ENCODE peak calls at places on chromosomes 6 and 20, in ten cellular contexts. One of them, this sample, is unnamed.

GRCh38 chr6:157989541-157990289 is 8.1 kb downstream of the SYNJ2 start:
- ATAC-seq in naive thymus-derived CD4-positive, alpha-beta T cell: peak
- ATAC-seq in effector memory CD8-positive, alpha-beta T cell: no peak
- ATAC-seq in activated CD8-positive, alpha-beta memory T cell treated with anti-CD3 and anti-CD28 coated beads, Interleukin-2, amount 10 ng/mL, durations not matched to agents 7 days and 5 days: no peak
- ATAC-seq in right cardiac atrium: peak
- ATAC-seq in T-helper 17 cell: no peak
- ATAC-seq in CD8-positive, alpha-beta T cell: peak
- ATAC-seq in pancreas: peak
- ATAC-seq in IMR-90: peak
- ATAC-seq in stimulated activated naive CD8-positive, alpha-beta T cell treated with anti-CD3 and anti-CD28 coated beads, Interleukin-15, Interleukin-2, amounts not matched to agents 100 U/mL and 50 U/mL, for 24 hours: no peak
- ATAC-seq in this sample: no peak

GRCh38 chr20:2930538-2930937 is 57.3 kb downstream of the PTPRA start:
- ATAC-seq in T-helper 17 cell: no peak
- ATAC-seq in activated CD8-positive, alpha-beta memory T cell treated with anti-CD3 and anti-CD28 coated beads, Interleukin-2, amount 10 ng/mL, durations not matched to agents 7 days and 5 days: no peak
- ATAC-seq in effector memory CD8-positive, alpha-beta T cell: no peak
- ATAC-seq in IMR-90: no peak
- ATAC-seq in naive thymus-derived CD4-positive, alpha-beta T cell: no peak
- ATAC-seq in pancreas: no peak
- ATAC-seq in stimulated activated naive CD8-positive, alpha-beta T cell treated with anti-CD3 and anti-CD28 coated beads, Interleukin-15, Interleukin-2, amounts not matched to agents 100 U/mL and 50 U/mL, for 24 hours: no peak
- ATAC-seq in right cardiac atrium: no peak
- ATAC-seq in CD8-positive, alpha-beta T cell: no peak
- ATAC-seq in this sample: no peak

GRCh38 chr6:146999766-147000165 is 204.5 kb upstream of the STXBP5 start:
- ATAC-seq in stimulated activated naive CD8-positive, alpha-beta T cell treated with anti-CD3 and anti-CD28 coated beads, Interleukin-15, Interleukin-2, amounts not matched to agents 100 U/mL and 50 U/mL, for 24 hours: no peak
- ATAC-seq in IMR-90: no peak
- ATAC-seq in right cardiac atrium: no peak
- ATAC-seq in naive thymus-derived CD4-positive, alpha-beta T cell: no peak
- ATAC-seq in effector memory CD8-positive, alpha-beta T cell: no peak
- ATAC-seq in activated CD8-positive, alpha-beta memory T cell treated with anti-CD3 and anti-CD28 coated beads, Interleukin-2, amount 10 ng/mL, durations not matched to agents 7 days and 5 days: no peak
- ATAC-seq in CD8-positive, alpha-beta T cell: no peak
- ATAC-seq in pancreas: no peak
- ATAC-seq in T-helper 17 cell: no peak
- ATAC-seq in this sample: no peak

GRCh38 chr6:169564453-169565240 is 137.2 kb downstream of the WDR27 start:
- ATAC-seq in naive thymus-derived CD4-positive, alpha-beta T cell: no peak
- ATAC-seq in activated CD8-positive, alpha-beta memory T cell treated with anti-CD3 and anti-CD28 coated beads, Interleukin-2, amount 10 ng/mL, durations not matched to agents 7 days and 5 days: no peak
- ATAC-seq in T-helper 17 cell: no peak
- ATAC-seq in effector memory CD8-positive, alpha-beta T cell: no peak
- ATAC-seq in CD8-positive, alpha-beta T cell: no peak
- ATAC-seq in stimulated activated naive CD8-positive, alpha-beta T cell treated with anti-CD3 and anti-CD28 coated beads, Interleukin-15, Interleukin-2, amounts not matched to agents 100 U/mL and 50 U/mL, for 24 hours: no peak
- ATAC-seq in right cardiac atrium: peak
- ATAC-seq in pancreas: no peak
- ATAC-seq in IMR-90: no peak
- ATAC-seq in this sample: no peak

GRCh38 chr6:90403489-90404381 is 107.1 kb upstream of the BACH2 start:
- ATAC-seq in activated CD8-positive, alpha-beta memory T cell treated with anti-CD3 and anti-CD28 coated beads, Interleukin-2, amount 10 ng/mL, durations not matched to agents 7 days and 5 days: no peak
- ATAC-seq in IMR-90: peak
- ATAC-seq in naive thymus-derived CD4-positive, alpha-beta T cell: no peak
- ATAC-seq in stimulated activated naive CD8-positive, alpha-beta T cell treated with anti-CD3 and anti-CD28 coated beads, Interleukin-15, Interleukin-2, amounts not matched to agents 100 U/mL and 50 U/mL, for 24 hours: no peak
- ATAC-seq in T-helper 17 cell: no peak
- ATAC-seq in right cardiac atrium: peak
- ATAC-seq in effector memory CD8-positive, alpha-beta T cell: no peak
- ATAC-seq in CD8-positive, alpha-beta T cell: no peak
- ATAC-seq in pancreas: no peak
- ATAC-seq in this sample: no peak

GRCh38 chr6:43120938-43121913 is 45.1 kb downstream of the PTK7 start:
- ATAC-seq in activated CD8-positive, alpha-beta memory T cell treated with anti-CD3 and anti-CD28 coated beads, Interleukin-2, amount 10 ng/mL, durations not matched to agents 7 days and 5 days: no peak
- ATAC-seq in stimulated activated naive CD8-positive, alpha-beta T cell treated with anti-CD3 and anti-CD28 coated beads, Interleukin-15, Interleukin-2, amounts not matched to agents 100 U/mL and 50 U/mL, for 24 hours: no peak
- ATAC-seq in naive thymus-derived CD4-positive, alpha-beta T cell: no peak
- ATAC-seq in IMR-90: peak
- ATAC-seq in CD8-positive, alpha-beta T cell: no peak
- ATAC-seq in effector memory CD8-positive, alpha-beta T cell: no peak
- ATAC-seq in right cardiac atrium: peak
- ATAC-seq in T-helper 17 cell: no peak
- ATAC-seq in pancreas: no peak
- ATAC-seq in this sample: no peak

GRCh38 chr20:1376453-1377270 is 16.2 kb downstream of the FKBP1A start:
- ATAC-seq in pancreas: no peak
- ATAC-seq in stimulated activated naive CD8-positive, alpha-beta T cell treated with anti-CD3 and anti-CD28 coated beads, Interleukin-15, Interleukin-2, amounts not matched to agents 100 U/mL and 50 U/mL, for 24 hours: no peak
- ATAC-seq in CD8-positive, alpha-beta T cell: no peak
- ATAC-seq in IMR-90: no peak
- ATAC-seq in activated CD8-positive, alpha-beta memory T cell treated with anti-CD3 and anti-CD28 coated beads, Interleukin-2, amount 10 ng/mL, durations not matched to agents 7 days and 5 days: no peak
- ATAC-seq in right cardiac atrium: no peak
- ATAC-seq in naive thymus-derived CD4-positive, alpha-beta T cell: peak
- ATAC-seq in effector memory CD8-positive, alpha-beta T cell: no peak
- ATAC-seq in T-helper 17 cell: peak
- ATAC-seq in this sample: peak

GRCh38 chr6:48670546-48670945 is 559.5 kb upstream of the PTCHD4 start:
- ATAC-seq in pancreas: no peak
- ATAC-seq in stimulated activated naive CD8-positive, alpha-beta T cell treated with anti-CD3 and anti-CD28 coated beads, Interleukin-15, Interleukin-2, amounts not matched to agents 100 U/mL and 50 U/mL, for 24 hours: no peak
- ATAC-seq in effector memory CD8-positive, alpha-beta T cell: no peak
- ATAC-seq in naive thymus-derived CD4-positive, alpha-beta T cell: no peak
- ATAC-seq in CD8-positive, alpha-beta T cell: no peak
- ATAC-seq in T-helper 17 cell: no peak
- ATAC-seq in activated CD8-positive, alpha-beta memory T cell treated with anti-CD3 and anti-CD28 coated beads, Interleukin-2, amount 10 ng/mL, durations not matched to agents 7 days and 5 days: no peak
- ATAC-seq in IMR-90: no peak
- ATAC-seq in right cardiac atrium: no peak
- ATAC-seq in this sample: no peak

GRCh38 chr6:148440877-148441453 is 98.3 kb downstream of the SASH1 start:
- ATAC-seq in pancreas: peak
- ATAC-seq in T-helper 17 cell: no peak
- ATAC-seq in naive thymus-derived CD4-positive, alpha-beta T cell: no peak
- ATAC-seq in stimulated activated naive CD8-positive, alpha-beta T cell treated with anti-CD3 and anti-CD28 coated beads, Interleukin-15, Interleukin-2, amounts not matched to agents 100 U/mL and 50 U/mL, for 24 hours: no peak
- ATAC-seq in CD8-positive, alpha-beta T cell: no peak
- ATAC-seq in effector memory CD8-positive, alpha-beta T cell: no peak
- ATAC-seq in activated CD8-positive, alpha-beta memory T cell treated with anti-CD3 and anti-CD28 coated beads, Interleukin-2, amount 10 ng/mL, durations not matched to agents 7 days and 5 days: no peak
- ATAC-seq in IMR-90: peak
- ATAC-seq in right cardiac atrium: peak
- ATAC-seq in this sample: no peak

GRCh38 chr6:41409489-41409888 is 74.1 kb downstream of the NCR2 start:
- ATAC-seq in T-helper 17 cell: no peak
- ATAC-seq in CD8-positive, alpha-beta T cell: no peak
- ATAC-seq in naive thymus-derived CD4-positive, alpha-beta T cell: no peak
- ATAC-seq in IMR-90: no peak
- ATAC-seq in activated CD8-positive, alpha-beta memory T cell treated with anti-CD3 and anti-CD28 coated beads, Interleukin-2, amount 10 ng/mL, durations not matched to agents 7 days and 5 days: no peak
- ATAC-seq in right cardiac atrium: no peak
- ATAC-seq in pancreas: no peak
- ATAC-seq in effector memory CD8-positive, alpha-beta T cell: no peak
- ATAC-seq in stimulated activated naive CD8-positive, alpha-beta T cell treated with anti-CD3 and anti-CD28 coated beads, Interleukin-15, Interleukin-2, amounts not matched to agents 100 U/mL and 50 U/mL, for 24 hours: no peak
- ATAC-seq in this sample: no peak

GRCh38 chr6:139277161-139277560 is 14.6 kb downstream of the TXLNB start:
- ATAC-seq in activated CD8-positive, alpha-beta memory T cell treated with anti-CD3 and anti-CD28 coated beads, Interleukin-2, amount 10 ng/mL, durations not matched to agents 7 days and 5 days: no peak
- ATAC-seq in IMR-90: no peak
- ATAC-seq in stimulated activated naive CD8-positive, alpha-beta T cell treated with anti-CD3 and anti-CD28 coated beads, Interleukin-15, Interleukin-2, amounts not matched to agents 100 U/mL and 50 U/mL, for 24 hours: no peak
- ATAC-seq in effector memory CD8-positive, alpha-beta T cell: no peak
- ATAC-seq in right cardiac atrium: no peak
- ATAC-seq in naive thymus-derived CD4-positive, alpha-beta T cell: no peak
- ATAC-seq in CD8-positive, alpha-beta T cell: no peak
- ATAC-seq in pancreas: no peak
- ATAC-seq in T-helper 17 cell: no peak
- ATAC-seq in this sample: no peak

GRCh38 chr20:47217482-47218446 is 138.7 kb downstream of the ZMYND8 start:
- ATAC-seq in T-helper 17 cell: no peak
- ATAC-seq in naive thymus-derived CD4-positive, alpha-beta T cell: no peak
- ATAC-seq in activated CD8-positive, alpha-beta memory T cell treated with anti-CD3 and anti-CD28 coated beads, Interleukin-2, amount 10 ng/mL, durations not matched to agents 7 days and 5 days: no peak
- ATAC-seq in right cardiac atrium: no peak
- ATAC-seq in CD8-positive, alpha-beta T cell: no peak
- ATAC-seq in IMR-90: no peak
- ATAC-seq in stimulated activated naive CD8-positive, alpha-beta T cell treated with anti-CD3 and anti-CD28 coated beads, Interleukin-15, Interleukin-2, amounts not matched to agents 100 U/mL and 50 U/mL, for 24 hours: no peak
- ATAC-seq in effector memory CD8-positive, alpha-beta T cell: no peak
- ATAC-seq in pancreas: no peak
- ATAC-seq in this sample: no peak

GRCh38 chr6:50589751-50590470 is 123.4 kb upstream of the TFAP2D start:
- ATAC-seq in right cardiac atrium: no peak
- ATAC-seq in activated CD8-positive, alpha-beta memory T cell treated with anti-CD3 and anti-CD28 coated beads, Interleukin-2, amount 10 ng/mL, durations not matched to agents 7 days and 5 days: no peak
- ATAC-seq in IMR-90: no peak
- ATAC-seq in T-helper 17 cell: no peak
- ATAC-seq in CD8-positive, alpha-beta T cell: no peak
- ATAC-seq in naive thymus-derived CD4-positive, alpha-beta T cell: no peak
- ATAC-seq in pancreas: no peak
- ATAC-seq in effector memory CD8-positive, alpha-beta T cell: no peak
- ATAC-seq in stimulated activated naive CD8-positive, alpha-beta T cell treated with anti-CD3 and anti-CD28 coated beads, Interleukin-15, Interleukin-2, amounts not matched to agents 100 U/mL and 50 U/mL, for 24 hours: no peak
- ATAC-seq in this sample: no peak

GRCh38 chr6:80639243-80639642 is 532.8 kb downstream of the BCKDHB start:
- ATAC-seq in stimulated activated naive CD8-positive, alpha-beta T cell treated with anti-CD3 and anti-CD28 coated beads, Interleukin-15, Interleukin-2, amounts not matched to agents 100 U/mL and 50 U/mL, for 24 hours: no peak
- ATAC-seq in effector memory CD8-positive, alpha-beta T cell: no peak
- ATAC-seq in pancreas: no peak
- ATAC-seq in T-helper 17 cell: no peak
- ATAC-seq in naive thymus-derived CD4-positive, alpha-beta T cell: no peak
- ATAC-seq in activated CD8-positive, alpha-beta memory T cell treated with anti-CD3 and anti-CD28 coated beads, Interleukin-2, amount 10 ng/mL, durations not matched to agents 7 days and 5 days: no peak
- ATAC-seq in right cardiac atrium: no peak
- ATAC-seq in IMR-90: no peak
- ATAC-seq in CD8-positive, alpha-beta T cell: no peak
- ATAC-seq in this sample: no peak

GRCh38 chr6:20319520-20320357 is 81.9 kb upstream of the E2F3 start:
- ATAC-seq in right cardiac atrium: peak
- ATAC-seq in T-helper 17 cell: peak
- ATAC-seq in activated CD8-positive, alpha-beta memory T cell treated with anti-CD3 and anti-CD28 coated beads, Interleukin-2, amount 10 ng/mL, durations not matched to agents 7 days and 5 days: peak
- ATAC-seq in CD8-positive, alpha-beta T cell: peak
- ATAC-seq in naive thymus-derived CD4-positive, alpha-beta T cell: peak
- ATAC-seq in pancreas: no peak
- ATAC-seq in stimulated activated naive CD8-positive, alpha-beta T cell treated with anti-CD3 and anti-CD28 coated beads, Interleukin-15, Interleukin-2, amounts not matched to agents 100 U/mL and 50 U/mL, for 24 hours: peak
- ATAC-seq in IMR-90: no peak
- ATAC-seq in effector memory CD8-positive, alpha-beta T cell: peak
- ATAC-seq in this sample: peak

GRCh38 chr6:84392292-84392691 is 164.8 kb upstream of the CEP162 start:
- ATAC-seq in CD8-positive, alpha-beta T cell: no peak
- ATAC-seq in activated CD8-positive, alpha-beta memory T cell treated with anti-CD3 and anti-CD28 coated beads, Interleukin-2, amount 10 ng/mL, durations not matched to agents 7 days and 5 days: no peak
- ATAC-seq in IMR-90: no peak
- ATAC-seq in right cardiac atrium: no peak
- ATAC-seq in pancreas: no peak
- ATAC-seq in T-helper 17 cell: no peak
- ATAC-seq in effector memory CD8-positive, alpha-beta T cell: no peak
- ATAC-seq in stimulated activated naive CD8-positive, alpha-beta T cell treated with anti-CD3 and anti-CD28 coated beads, Interleukin-15, Interleukin-2, amounts not matched to agents 100 U/mL and 50 U/mL, for 24 hours: no peak
- ATAC-seq in naive thymus-derived CD4-positive, alpha-beta T cell: no peak
- ATAC-seq in this sample: no peak

GRCh38 chr20:10337291-10337690 is 96.7 kb downstream of the MKKS start:
- ATAC-seq in pancreas: no peak
- ATAC-seq in T-helper 17 cell: no peak
- ATAC-seq in IMR-90: no peak
- ATAC-seq in naive thymus-derived CD4-positive, alpha-beta T cell: no peak
- ATAC-seq in CD8-positive, alpha-beta T cell: no peak
- ATAC-seq in stimulated activated naive CD8-positive, alpha-beta T cell treated with anti-CD3 and anti-CD28 coated beads, Interleukin-15, Interleukin-2, amounts not matched to agents 100 U/mL and 50 U/mL, for 24 hours: no peak
- ATAC-seq in effector memory CD8-positive, alpha-beta T cell: no peak
- ATAC-seq in activated CD8-positive, alpha-beta memory T cell treated with anti-CD3 and anti-CD28 coated beads, Interleukin-2, amount 10 ng/mL, durations not matched to agents 7 days and 5 days: no peak
- ATAC-seq in right cardiac atrium: no peak
- ATAC-seq in this sample: no peak

GRCh38 chr6:154550778-154551177 is 40.3 kb upstream of the CNKSR3 start:
- ATAC-seq in right cardiac atrium: no peak
- ATAC-seq in T-helper 17 cell: no peak
- ATAC-seq in effector memory CD8-positive, alpha-beta T cell: no peak
- ATAC-seq in pancreas: no peak
- ATAC-seq in naive thymus-derived CD4-positive, alpha-beta T cell: no peak
- ATAC-seq in activated CD8-positive, alpha-beta memory T cell treated with anti-CD3 and anti-CD28 coated beads, Interleukin-2, amount 10 ng/mL, durations not matched to agents 7 days and 5 days: no peak
- ATAC-seq in IMR-90: no peak
- ATAC-seq in stimulated activated naive CD8-positive, alpha-beta T cell treated with anti-CD3 and anti-CD28 coated beads, Interleukin-15, Interleukin-2, amounts not matched to agents 100 U/mL and 50 U/mL, for 24 hours: no peak
- ATAC-seq in CD8-positive, alpha-beta T cell: no peak
- ATAC-seq in this sample: no peak

GRCh38 chr20:31738729-31739549 is at the start of gene TPX2:
- ATAC-seq in right cardiac atrium: peak
- ATAC-seq in CD8-positive, alpha-beta T cell: peak
- ATAC-seq in stimulated activated naive CD8-positive, alpha-beta T cell treated with anti-CD3 and anti-CD28 coated beads, Interleukin-15, Interleukin-2, amounts not matched to agents 100 U/mL and 50 U/mL, for 24 hours: peak
- ATAC-seq in T-helper 17 cell: peak
- ATAC-seq in IMR-90: peak
- ATAC-seq in pancreas: peak
- ATAC-seq in activated CD8-positive, alpha-beta memory T cell treated with anti-CD3 and anti-CD28 coated beads, Interleukin-2, amount 10 ng/mL, durations not matched to agents 7 days and 5 days: peak
- ATAC-seq in effector memory CD8-positive, alpha-beta T cell: peak
- ATAC-seq in naive thymus-derived CD4-positive, alpha-beta T cell: peak
- ATAC-seq in this sample: peak

GRCh38 chr6:47098570-47098993 is 56.5 kb upstream of the ADGRF1 start:
- ATAC-seq in right cardiac atrium: peak
- ATAC-seq in effector memory CD8-positive, alpha-beta T cell: no peak
- ATAC-seq in T-helper 17 cell: no peak
- ATAC-seq in pancreas: no peak
- ATAC-seq in IMR-90: peak
- ATAC-seq in CD8-positive, alpha-beta T cell: no peak
- ATAC-seq in stimulated activated naive CD8-positive, alpha-beta T cell treated with anti-CD3 and anti-CD28 coated beads, Interleukin-15, Interleukin-2, amounts not matched to agents 100 U/mL and 50 U/mL, for 24 hours: no peak
- ATAC-seq in naive thymus-derived CD4-positive, alpha-beta T cell: no peak
- ATAC-seq in activated CD8-positive, alpha-beta memory T cell treated with anti-CD3 and anti-CD28 coated beads, Interleukin-2, amount 10 ng/mL, durations not matched to agents 7 days and 5 days: no peak
- ATAC-seq in this sample: no peak

GRCh38 chr6:28534880-28535279 is 9.2 kb downstream of the GPX5 start:
- ATAC-seq in CD8-positive, alpha-beta T cell: no peak
- ATAC-seq in naive thymus-derived CD4-positive, alpha-beta T cell: no peak
- ATAC-seq in T-helper 17 cell: no peak
- ATAC-seq in IMR-90: no peak
- ATAC-seq in activated CD8-positive, alpha-beta memory T cell treated with anti-CD3 and anti-CD28 coated beads, Interleukin-2, amount 10 ng/mL, durations not matched to agents 7 days and 5 days: no peak
- ATAC-seq in right cardiac atrium: no peak
- ATAC-seq in stimulated activated naive CD8-positive, alpha-beta T cell treated with anti-CD3 and anti-CD28 coated beads, Interleukin-15, Interleukin-2, amounts not matched to agents 100 U/mL and 50 U/mL, for 24 hours: no peak
- ATAC-seq in effector memory CD8-positive, alpha-beta T cell: no peak
- ATAC-seq in pancreas: no peak
- ATAC-seq in this sample: no peak

GRCh38 chr6:155330133-155330734 is 15.9 kb upstream of the TFB1M start:
- ATAC-seq in CD8-positive, alpha-beta T cell: no peak
- ATAC-seq in stimulated activated naive CD8-positive, alpha-beta T cell treated with anti-CD3 and anti-CD28 coated beads, Interleukin-15, Interleukin-2, amounts not matched to agents 100 U/mL and 50 U/mL, for 24 hours: no peak
- ATAC-seq in effector memory CD8-positive, alpha-beta T cell: no peak
- ATAC-seq in activated CD8-positive, alpha-beta memory T cell treated with anti-CD3 and anti-CD28 coated beads, Interleukin-2, amount 10 ng/mL, durations not matched to agents 7 days and 5 days: no peak
- ATAC-seq in IMR-90: no peak
- ATAC-seq in T-helper 17 cell: no peak
- ATAC-seq in pancreas: no peak
- ATAC-seq in right cardiac atrium: no peak
- ATAC-seq in naive thymus-derived CD4-positive, alpha-beta T cell: no peak
- ATAC-seq in this sample: no peak

GRCh38 chr6:12401200-12401599 is 111.0 kb downstream of the EDN1 start:
- ATAC-seq in naive thymus-derived CD4-positive, alpha-beta T cell: no peak
- ATAC-seq in pancreas: no peak
- ATAC-seq in IMR-90: no peak
- ATAC-seq in CD8-positive, alpha-beta T cell: no peak
- ATAC-seq in stimulated activated naive CD8-positive, alpha-beta T cell treated with anti-CD3 and anti-CD28 coated beads, Interleukin-15, Interleukin-2, amounts not matched to agents 100 U/mL and 50 U/mL, for 24 hours: no peak
- ATAC-seq in activated CD8-positive, alpha-beta memory T cell treated with anti-CD3 and anti-CD28 coated beads, Interleukin-2, amount 10 ng/mL, durations not matched to agents 7 days and 5 days: no peak
- ATAC-seq in effector memory CD8-positive, alpha-beta T cell: no peak
- ATAC-seq in right cardiac atrium: peak
- ATAC-seq in T-helper 17 cell: no peak
- ATAC-seq in this sample: no peak

GRCh38 chr20:32452776-32453466 is 94.8 kb downstream of the ASXL1 start:
- ATAC-seq in T-helper 17 cell: no peak
- ATAC-seq in right cardiac atrium: no peak
- ATAC-seq in pancreas: no peak
- ATAC-seq in IMR-90: no peak
- ATAC-seq in activated CD8-positive, alpha-beta memory T cell treated with anti-CD3 and anti-CD28 coated beads, Interleukin-2, amount 10 ng/mL, durations not matched to agents 7 days and 5 days: no peak
- ATAC-seq in stimulated activated naive CD8-positive, alpha-beta T cell treated with anti-CD3 and anti-CD28 coated beads, Interleukin-15, Interleukin-2, amounts not matched to agents 100 U/mL and 50 U/mL, for 24 hours: no peak
- ATAC-seq in CD8-positive, alpha-beta T cell: no peak
- ATAC-seq in naive thymus-derived CD4-positive, alpha-beta T cell: no peak
- ATAC-seq in effector memory CD8-positive, alpha-beta T cell: no peak
- ATAC-seq in this sample: no peak

GRCh38 chr6:90383212-90383611 is 86.6 kb upstream of the BACH2 start:
- ATAC-seq in IMR-90: no peak
- ATAC-seq in T-helper 17 cell: peak
- ATAC-seq in effector memory CD8-positive, alpha-beta T cell: peak
- ATAC-seq in naive thymus-derived CD4-positive, alpha-beta T cell: peak
- ATAC-seq in stimulated activated naive CD8-positive, alpha-beta T cell treated with anti-CD3 and anti-CD28 coated beads, Interleukin-15, Interleukin-2, amounts not matched to agents 100 U/mL and 50 U/mL, for 24 hours: peak
- ATAC-seq in right cardiac atrium: no peak
- ATAC-seq in CD8-positive, alpha-beta T cell: peak
- ATAC-seq in pancreas: no peak
- ATAC-seq in activated CD8-positive, alpha-beta memory T cell treated with anti-CD3 and anti-CD28 coated beads, Interleukin-2, amount 10 ng/mL, durations not matched to agents 7 days and 5 days: peak
- ATAC-seq in this sample: peak

GRCh38 chr6:150930816-150931215 is 65.3 kb downstream of the MTHFD1L start:
- ATAC-seq in pancreas: no peak
- ATAC-seq in naive thymus-derived CD4-positive, alpha-beta T cell: no peak
- ATAC-seq in IMR-90: peak
- ATAC-seq in stimulated activated naive CD8-positive, alpha-beta T cell treated with anti-CD3 and anti-CD28 coated beads, Interleukin-15, Interleukin-2, amounts not matched to agents 100 U/mL and 50 U/mL, for 24 hours: no peak
- ATAC-seq in CD8-positive, alpha-beta T cell: no peak
- ATAC-seq in effector memory CD8-positive, alpha-beta T cell: no peak
- ATAC-seq in activated CD8-positive, alpha-beta memory T cell treated with anti-CD3 and anti-CD28 coated beads, Interleukin-2, amount 10 ng/mL, durations not matched to agents 7 days and 5 days: no peak
- ATAC-seq in T-helper 17 cell: no peak
- ATAC-seq in right cardiac atrium: no peak
- ATAC-seq in this sample: no peak

GRCh38 chr20:25336561-25337422 is 53.8 kb downstream of the ABHD12 start:
- ATAC-seq in stimulated activated naive CD8-positive, alpha-beta T cell treated with anti-CD3 and anti-CD28 coated beads, Interleukin-15, Interleukin-2, amounts not matched to agents 100 U/mL and 50 U/mL, for 24 hours: no peak
- ATAC-seq in naive thymus-derived CD4-positive, alpha-beta T cell: no peak
- ATAC-seq in effector memory CD8-positive, alpha-beta T cell: no peak
- ATAC-seq in right cardiac atrium: peak
- ATAC-seq in IMR-90: peak
- ATAC-seq in activated CD8-positive, alpha-beta memory T cell treated with anti-CD3 and anti-CD28 coated beads, Interleukin-2, amount 10 ng/mL, durations not matched to agents 7 days and 5 days: no peak
- ATAC-seq in CD8-positive, alpha-beta T cell: no peak
- ATAC-seq in pancreas: peak
- ATAC-seq in T-helper 17 cell: no peak
- ATAC-seq in this sample: no peak

GRCh38 chr6:3747100-3747737 is 4.3 kb downstream of the PXDC1 start:
- ATAC-seq in IMR-90: no peak
- ATAC-seq in naive thymus-derived CD4-positive, alpha-beta T cell: no peak
- ATAC-seq in stimulated activated naive CD8-positive, alpha-beta T cell treated with anti-CD3 and anti-CD28 coated beads, Interleukin-15, Interleukin-2, amounts not matched to agents 100 U/mL and 50 U/mL, for 24 hours: no peak
- ATAC-seq in pancreas: no peak
- ATAC-seq in right cardiac atrium: no peak
- ATAC-seq in T-helper 17 cell: no peak
- ATAC-seq in effector memory CD8-positive, alpha-beta T cell: no peak
- ATAC-seq in activated CD8-positive, alpha-beta memory T cell treated with anti-CD3 and anti-CD28 coated beads, Interleukin-2, amount 10 ng/mL, durations not matched to agents 7 days and 5 days: no peak
- ATAC-seq in CD8-positive, alpha-beta T cell: no peak
- ATAC-seq in this sample: no peak

This sample was measured in stimulated activated memory B cell treated with anti-CD40 and anti-IgM and Interleukin-4, amounts not matched to agents 10 μg/mL and 1 μg/mL and 100 μg/mL, for 72 hours.